ENCODE peak calls at places on chromosomes 3 and 15, in six cellular contexts. One of them, this sample, is unnamed.
A peak's percentile ranks its signal among the peaks of the same experiment; 100 is the strongest.

GRCh38 chr3:30578986-30579579 is 27.3 kb upstream of the TGFBR2 start:
- DNase-seq in central memory CD4-positive, alpha-beta T cell: no peak
- DNase-seq in naive thymus-derived CD8-positive, alpha-beta T cell: no peak
- DNase-seq in LHCN-M2: no peak
- DNase-seq in keratinocyte: peak; percentile 86
- DNase-seq in GM13977: no peak
- DNase-seq in this sample: no peak

GRCh38 chr3:195708626-195709481 is 11.9 kb upstream of the MUC20 start:
- DNase-seq in central memory CD4-positive, alpha-beta T cell: no peak
- DNase-seq in naive thymus-derived CD8-positive, alpha-beta T cell: no peak
- DNase-seq in LHCN-M2: no peak
- DNase-seq in keratinocyte: no peak
- DNase-seq in GM13977: no peak
- DNase-seq in this sample: no peak

GRCh38 chr3:19934098-19934566 is at the start of gene EFHB:
- DNase-seq in central memory CD4-positive, alpha-beta T cell: no peak
- DNase-seq in naive thymus-derived CD8-positive, alpha-beta T cell: no peak
- DNase-seq in LHCN-M2: peak; percentile 14
- DNase-seq in keratinocyte: no peak
- DNase-seq in GM13977: no peak
- DNase-seq in this sample: no peak

GRCh38 chr3:8736436-8736835 is 2.8 kb downstream of the CAV3 start:
- DNase-seq in central memory CD4-positive, alpha-beta T cell: no peak
- DNase-seq in naive thymus-derived CD8-positive, alpha-beta T cell: no peak
- DNase-seq in LHCN-M2: no peak
- DNase-seq in keratinocyte: no peak
- DNase-seq in GM13977: no peak
- DNase-seq in this sample: no peak

GRCh38 chr3:141529256-141530132 is 42.7 kb downstream of the RASA2 start:
- DNase-seq in central memory CD4-positive, alpha-beta T cell: peak; percentile 9
- DNase-seq in naive thymus-derived CD8-positive, alpha-beta T cell: no peak
- DNase-seq in LHCN-M2: peak; percentile 51
- DNase-seq in keratinocyte: no peak
- DNase-seq in GM13977: no peak
- DNase-seq in this sample: no peak

GRCh38 chr3:30596161-30596560 is 10.2 kb upstream of the TGFBR2 start:
- DNase-seq in central memory CD4-positive, alpha-beta T cell: no peak
- DNase-seq in naive thymus-derived CD8-positive, alpha-beta T cell: no peak
- DNase-seq in LHCN-M2: no peak
- DNase-seq in keratinocyte: peak; percentile 76
- DNase-seq in GM13977: no peak
- DNase-seq in this sample: no peak

GRCh38 chr3:123150449-123150954 is 51.2 kb upstream of the SEC22A start:
- DNase-seq in central memory CD4-positive, alpha-beta T cell: no peak
- DNase-seq in naive thymus-derived CD8-positive, alpha-beta T cell: no peak
- DNase-seq in LHCN-M2: no peak
- DNase-seq in keratinocyte: no peak
- DNase-seq in GM13977: no peak
- DNase-seq in this sample: no peak

GRCh38 chr3:140834266-140835037 is 107.2 kb upstream of the SLC25A36 start:
- DNase-seq in central memory CD4-positive, alpha-beta T cell: no peak
- DNase-seq in naive thymus-derived CD8-positive, alpha-beta T cell: no peak
- DNase-seq in LHCN-M2: peak; percentile 85
- DNase-seq in keratinocyte: no peak
- DNase-seq in GM13977: no peak
- DNase-seq in this sample: no peak

GRCh38 chr3:46423588-46423987 is 16.5 kb downstream of the CCRL2 start:
- DNase-seq in central memory CD4-positive, alpha-beta T cell: no peak
- DNase-seq in naive thymus-derived CD8-positive, alpha-beta T cell: no peak
- DNase-seq in LHCN-M2: peak; percentile 60
- DNase-seq in keratinocyte: peak; percentile 75
- DNase-seq in GM13977: no peak
- DNase-seq in this sample: no peak

GRCh38 chr15:23467110-23467600 is 20.1 kb upstream of the GOLGA6L2 start:
- DNase-seq in central memory CD4-positive, alpha-beta T cell: no peak
- DNase-seq in naive thymus-derived CD8-positive, alpha-beta T cell: no peak
- DNase-seq in LHCN-M2: peak; percentile 21
- DNase-seq in keratinocyte: no peak
- DNase-seq in GM13977: peak; percentile 16
- DNase-seq in this sample: peak; percentile 59

This sample was measured in pons.